ENCODE peak calls at places on chromosome 14, in six cellular contexts. N is right lobe of liver, R is left ventricle myocardium inferior, Z is psoas muscle, L is Calu3, Y is astrocyte of the cerebellum. K is an unnamed sample.
A peak's percentile ranks its signal among the peaks of the same experiment; 100 is the strongest.

GRCh38 chr14:52923902-52924575 is 26.8 kb downstream of the FERMT2 start:
- DNase-seq in N (no peak), R (no peak), Z (no peak), L (no peak), Y (no peak), K (no peak)

GRCh38 chr14:68520637-68521556 is 272.0 kb downstream of the ZFP36L1 start:
- DNase-seq in N (peak; percentile 58), R (no peak), Z (no peak), L (peak; percentile 85), Y (no peak), K (peak; percentile 83)

GRCh38 chr14:91395998-91396660 is 21.5 kb downstream of the CCDC88C start:
- DNase-seq in N (no peak), R (no peak), Z (no peak), L (no peak), Y (no peak), K (peak; percentile 43)

GRCh38 chr14:67319142-67319541 is 40.5 kb downstream of the ATP6V1D start:
- DNase-seq in N (no peak), R (no peak), Z (no peak), L (no peak), Y (peak; percentile 79), K (peak; percentile 9)

GRCh38 chr14:57382283-57382682 is 8.1 kb upstream of the NAA30 start:
- DNase-seq in N (no peak), R (no peak), Z (no peak), L (no peak), Y (no peak), K (peak; percentile 82)

GRCh38 chr14:45893127-45893526 is 640.1 kb upstream of the MIS18BP1 start:
- DNase-seq in N (no peak), R (no peak), Z (no peak), L (no peak), Y (no peak), K (no peak)

GRCh38 chr14:99042376-99043257 is 229.4 kb downstream of the BCL11B start:
- DNase-seq in N (no peak), R (no peak), Z (no peak), L (no peak), Y (no peak), K (no peak)

GRCh38 chr14:67557118-67557517 is 24.0 kb downstream of the PLEKHH1 start:
- DNase-seq in N (no peak), R (no peak), Z (no peak), L (no peak), Y (no peak), K (peak; percentile 26)

GRCh38 chr14:68574906-68575305 is 218.0 kb downstream of the ZFP36L1 start:
- DNase-seq in N (no peak), R (no peak), Z (no peak), L (no peak), Y (no peak), K (no peak)

GRCh38 chr14:99249389-99249788 is 22.6 kb downstream of the BCL11B start:
- DNase-seq in N (no peak), R (no peak), Z (no peak), L (no peak), Y (no peak), K (peak; percentile 14)

GRCh38 chr14:61064210-61064609 is 83.2 kb downstream of the SLC38A6 start:
- DNase-seq in N (no peak), R (no peak), Z (no peak), L (no peak), Y (no peak), K (no peak)

GRCh38 chr14:78278464-78278863 is 108.3 kb downstream of the NRXN3 start:
- DNase-seq in N (no peak), R (no peak), Z (no peak), L (no peak), Y (no peak), K (no peak)

GRCh38 chr14:105989746-105990302 is 463.4 kb downstream of the TMEM121 start:
- DNase-seq in N (no peak), R (no peak), Z (no peak), L (no peak), Y (no peak), K (peak; percentile 20)

GRCh38 chr14:88914956-88915355 is 90.5 kb downstream of the TTC8 start:
- DNase-seq in N (no peak), R (no peak), Z (no peak), L (no peak), Y (no peak), K (no peak)

DNA sequence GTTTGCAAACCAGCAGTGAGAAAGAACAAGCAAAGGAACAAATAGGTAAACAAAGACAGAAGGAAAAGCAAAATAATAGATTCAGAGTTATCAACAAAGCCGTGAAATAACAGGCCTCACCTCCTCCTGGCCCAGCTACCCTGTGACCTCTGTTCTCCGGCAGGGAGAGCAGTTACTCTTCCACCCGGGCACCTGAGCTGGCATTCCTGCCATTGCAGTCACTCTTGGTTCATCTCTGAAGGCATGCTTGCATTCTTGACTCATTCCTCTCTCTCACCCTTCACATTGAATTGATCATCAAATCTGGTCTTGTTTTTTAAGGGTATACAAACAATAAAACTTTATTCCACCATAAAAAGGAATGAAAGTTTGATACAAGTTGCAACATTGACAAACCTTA is 95.1 kb downstream of the TTC8 start:
- DNase-seq in N (no peak), R (no peak), Z (no peak), L (peak; percentile 15), Y (no peak), K (peak; percentile 36)
- TF ChIP-seq CTCF in N (no peak), R (no peak), Z (no peak), L (no peak), Y (no peak), K (peak; percentile 12)

DNA sequence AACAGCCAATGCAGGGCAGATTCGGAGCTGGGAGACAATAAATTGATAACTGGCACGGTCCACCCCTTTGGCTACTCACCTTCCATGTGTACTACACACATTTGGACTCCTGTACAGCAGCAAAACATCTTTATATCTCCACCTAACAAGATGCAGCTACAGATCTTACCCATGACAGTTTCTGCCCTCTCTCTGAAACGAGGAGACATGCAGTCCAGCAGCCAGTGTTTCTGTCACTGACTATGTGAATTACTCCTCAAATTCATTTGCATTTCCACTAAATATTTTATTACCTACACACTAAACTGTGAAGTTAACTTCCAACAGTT is 58.7 kb upstream of the BEGAIN start:
- DNase-seq in N (no peak), R (no peak), Z (no peak), L (no peak), Y (no peak), K (no peak)
- TF ChIP-seq CTCF in N (no peak), R (peak; percentile 5), Z (no peak), L (no peak), Y (no peak), K (no peak)

DNA sequence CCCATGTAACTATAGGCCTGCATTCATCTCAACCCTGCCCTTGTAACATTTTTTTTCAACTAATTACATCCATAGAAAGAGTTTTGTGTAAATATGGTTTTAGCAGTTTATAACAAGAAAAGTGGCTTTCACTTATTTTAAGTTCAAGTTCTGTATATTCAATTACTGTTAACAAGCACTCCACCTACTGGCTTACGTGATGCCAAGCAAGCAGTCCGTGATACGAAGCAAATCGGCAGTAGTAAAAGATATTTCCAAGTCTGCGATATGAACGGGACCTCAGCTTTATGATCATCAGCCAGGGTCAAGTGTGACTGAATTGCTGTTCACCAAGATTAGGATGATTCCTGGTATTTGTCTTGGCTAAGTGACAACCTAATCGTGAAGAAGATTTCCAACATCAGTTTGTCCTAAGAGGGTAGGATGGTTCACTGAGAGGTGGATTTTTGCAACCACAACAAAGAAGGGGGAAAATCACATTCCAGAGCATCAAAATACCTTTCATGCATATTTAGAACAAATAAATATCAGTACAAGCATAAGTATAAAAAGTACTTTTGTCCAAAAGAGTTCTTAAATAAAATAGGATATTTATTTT is 456.2 kb downstream of the FOXG1 start:
- DNase-seq in N (no peak), R (no peak), Z (no peak), L (peak; percentile 7), Y (peak; percentile 53), K (peak; percentile 47)
- TF ChIP-seq CTCF in N (peak; percentile 48), R (no peak), Z (peak; percentile 17), L (peak; percentile 27), Y (peak; percentile 85), K (peak; percentile 59)

DNA sequence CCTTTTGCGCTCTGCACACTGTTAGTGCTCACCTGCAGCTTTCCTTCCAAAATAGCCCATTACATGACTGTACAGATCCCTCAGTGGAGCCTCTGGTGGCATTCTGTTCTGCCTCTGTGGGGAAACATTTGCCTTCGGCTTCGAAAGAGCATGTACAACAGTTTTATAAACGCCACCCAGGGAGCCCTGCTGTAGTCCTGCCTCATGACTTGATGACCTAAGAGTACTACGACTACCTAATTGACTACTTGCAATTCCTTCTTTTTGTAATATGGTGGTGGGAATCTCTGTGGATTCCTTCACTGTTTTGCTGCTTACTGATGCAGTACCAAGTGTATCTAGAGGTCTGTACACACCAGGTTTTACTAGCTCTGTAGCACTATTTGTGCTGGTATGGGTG is 120.7 kb downstream of the RALGAPA1 start:
- DNase-seq in N (no peak), R (no peak), Z (no peak), L (no peak), Y (no peak), K (no peak)
- TF ChIP-seq CTCF in N (no peak), R (no peak), Z (no peak), L (no peak), Y (no peak), K (no peak)

GRCh38 chr14:62117010-62117717 is 354.9 kb downstream of the SNAPC1 start:
- DNase-seq in N (peak; percentile 60), R (peak; percentile 58), Z (peak; percentile 50), L (peak; percentile 69), Y (peak; percentile 45), K (no peak)
- TF ChIP-seq CTCF in N (peak; percentile 35), R (peak; percentile 56), Z (peak; percentile 27), L (no peak), Y (peak; percentile 47), K (no peak)

DNA sequence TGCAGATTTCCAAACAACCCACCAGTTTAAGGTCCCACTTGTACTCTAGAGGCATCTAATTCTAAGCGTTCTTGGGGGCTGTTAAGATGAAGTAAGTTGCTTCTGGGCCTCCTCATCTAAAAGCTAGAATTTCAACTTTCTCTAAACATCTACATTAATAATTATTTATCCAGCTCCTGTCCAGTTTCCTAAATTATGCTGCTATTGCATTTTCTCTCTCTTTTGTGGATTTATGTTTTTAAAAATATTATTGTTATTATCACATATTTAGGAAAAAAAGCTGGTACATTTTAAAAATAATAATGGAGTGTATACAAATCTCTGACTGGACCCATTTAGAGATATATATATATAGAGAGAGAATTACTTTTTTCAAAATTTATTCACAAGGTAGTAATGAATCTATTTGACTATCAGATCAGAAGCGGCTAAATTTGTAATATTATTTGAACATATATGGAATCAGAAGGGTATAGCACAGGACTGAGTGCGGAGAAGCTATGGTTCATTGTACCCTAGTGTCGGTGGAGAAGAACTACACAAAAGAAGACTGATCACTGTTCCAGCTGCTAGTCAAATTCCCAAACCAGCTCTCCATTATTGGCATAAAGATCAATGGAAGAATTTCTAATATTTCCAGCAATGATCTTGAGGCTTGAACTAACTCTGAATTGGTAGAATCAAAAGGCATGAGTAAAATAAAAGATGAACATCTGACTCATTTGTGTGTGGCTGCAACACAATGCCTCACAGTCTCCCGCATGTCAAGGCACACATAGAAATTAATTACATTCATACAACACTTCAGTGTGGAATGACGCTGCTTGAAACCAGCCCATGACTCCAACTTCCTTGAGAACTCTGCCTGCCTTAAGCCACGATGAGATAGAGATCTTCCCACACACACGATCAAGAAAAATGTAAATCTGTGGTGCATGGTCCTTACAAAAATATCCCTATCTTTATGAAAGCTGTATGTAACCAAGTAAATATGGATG is 433.4 kb upstream of the OR4E1 start:
- DNase-seq in N (no peak), R (no peak), Z (no peak), L (no peak), Y (no peak), K (no peak)
- TF ChIP-seq CTCF in N (no peak), R (no peak), Z (no peak), L (no peak), Y (no peak), K (no peak)